ENCODE peak calls at places on chromosomes 4 and X, in eight cellular contexts. B is cardiac muscle cell, F is Caco-2, Z is NCI-H2081, N is breast epithelium, U is Kasumi-1, W is GM23248, L is mesendoderm. H is an unnamed sample.
A peak's percentile ranks its signal among the peaks of the same experiment; 100 is the strongest.

GRCh38 chrX:21700289-21700688 is 42.2 kb upstream of the KLHL34 start:
- DNase-seq in L (no peak), Z (no peak), N (no peak), F (no peak), U (no peak), W (no peak), B (no peak), H (no peak)

GRCh38 chrX:8404443-8404842 is 60.2 kb upstream of the VCX3B start:
- DNase-seq in W (no peak), B (peak; percentile 60), U (no peak), L (no peak), N (no peak), Z (peak; percentile 11), F (no peak), H (no peak)

GRCh38 chr4:7672601-7673000 is 237.9 kb upstream of the PSAPL1 start:
- DNase-seq in U (no peak), F (no peak), Z (no peak), W (no peak), B (no peak), L (no peak), N (no peak), H (no peak)

GRCh38 chr4:19512086-19512485 is 739.6 kb upstream of the SLIT2 start:
- DNase-seq in N (no peak), U (no peak), B (no peak), Z (no peak), L (no peak), W (no peak), F (no peak), H (no peak)

GRCh38 chrX:45696762-45697161 is 496.1 kb upstream of the DIPK2B start:
- DNase-seq in L (no peak), U (no peak), F (no peak), B (no peak), N (no peak), W (no peak), Z (no peak), H (no peak)

GRCh38 chr4:147110968-147111367 is 165.3 kb upstream of the TTC29 start:
- DNase-seq in L (no peak), N (no peak), F (no peak), B (peak; percentile 64), U (no peak), Z (no peak), W (peak; percentile 35), H (no peak)

GRCh38 chr4:48639816-48640215 is 140.3 kb downstream of the FRYL start:
- DNase-seq in F (no peak), Z (no peak), B (no peak), W (no peak), U (no peak), L (no peak), N (no peak), H (no peak)

GRCh38 chr4:38603652-38604051 is 60.3 kb upstream of the KLF3 start:
- DNase-seq in U (no peak), W (no peak), Z (no peak), B (no peak), N (no peak), F (no peak), L (no peak), H (no peak)

GRCh38 chr4:144709159-144709558 is 63.2 kb downstream of the HHIP start:
- DNase-seq in L (peak; percentile 96), F (no peak), Z (no peak), U (no peak), W (peak; percentile 48), N (no peak), B (peak; percentile 56), H (no peak)

GRCh38 chr4:23686169-23686903 is 203.5 kb downstream of the PPARGC1A start:
- DNase-seq in N (no peak), U (no peak), L (no peak), W (no peak), B (no peak), F (no peak), Z (no peak), H (no peak)

GRCh38 chr4:110005461-110006056 is 92.9 kb downstream of the EGF start:
- DNase-seq in W (peak; percentile 77), U (peak; percentile 80), B (peak; percentile 84), N (no peak), L (peak; percentile 62), Z (peak; percentile 43), F (peak; percentile 41), H (no peak)

H was measured in HuH-7.